ENCODE peak calls at places on chromosomes 7 and 10, in five cellular contexts. D, B, V, Q and P are unnamed samples.

GRCh38 chr10:130027716-130028464 is 63.8 kb upstream of the EBF3 start:
- DNase-seq in D (no peak), B (peak; percentile 23), V (no peak), Q (no peak), P (no peak)

GRCh38 chr7:127997226-127997922 is 33.9 kb downstream of the LRRC4 start:
- DNase-seq in D (no peak), B (no peak), V (no peak), Q (no peak), P (no peak)

GRCh38 chr10:90602815-90603600 is 254.8 kb downstream of the HTR7 start:
- DNase-seq in D (no peak), B (peak; percentile 58), V (no peak), Q (no peak), P (no peak)

GRCh38 chr10:69969961-69970360 is 82.7 kb upstream of the MACROH2A2 start:
- DNase-seq in D (no peak), B (no peak), V (no peak), Q (no peak), P (no peak)

GRCh38 chr10:131174651-131175540 is 136.6 kb downstream of the TCERG1L start:
- DNase-seq in D (no peak), B (no peak), V (no peak), Q (no peak), P (no peak)

GRCh38 chr10:2978111-2978510 is 89.2 kb upstream of the PFKP start:
- DNase-seq in D (no peak), B (peak; percentile 71), V (peak; percentile 71), Q (peak; percentile 42), P (no peak)

GRCh38 chr7:127584648-127585043 is 750 bp downstream of the GCC1 start:
- DNase-seq in D (no peak), B (no peak), V (no peak), Q (no peak), P (no peak)

GRCh38 chr10:24891823-24892222 is 60.6 kb downstream of the PRTFDC1 start:
- DNase-seq in D (no peak), B (peak; percentile 59), V (peak; percentile 85), Q (no peak), P (no peak)

GRCh38 chr7:150848111-150848510 is 4.2 kb upstream of the AOC1 start:
- DNase-seq in D (no peak), B (no peak), V (no peak), Q (no peak), P (no peak)

DNA sequence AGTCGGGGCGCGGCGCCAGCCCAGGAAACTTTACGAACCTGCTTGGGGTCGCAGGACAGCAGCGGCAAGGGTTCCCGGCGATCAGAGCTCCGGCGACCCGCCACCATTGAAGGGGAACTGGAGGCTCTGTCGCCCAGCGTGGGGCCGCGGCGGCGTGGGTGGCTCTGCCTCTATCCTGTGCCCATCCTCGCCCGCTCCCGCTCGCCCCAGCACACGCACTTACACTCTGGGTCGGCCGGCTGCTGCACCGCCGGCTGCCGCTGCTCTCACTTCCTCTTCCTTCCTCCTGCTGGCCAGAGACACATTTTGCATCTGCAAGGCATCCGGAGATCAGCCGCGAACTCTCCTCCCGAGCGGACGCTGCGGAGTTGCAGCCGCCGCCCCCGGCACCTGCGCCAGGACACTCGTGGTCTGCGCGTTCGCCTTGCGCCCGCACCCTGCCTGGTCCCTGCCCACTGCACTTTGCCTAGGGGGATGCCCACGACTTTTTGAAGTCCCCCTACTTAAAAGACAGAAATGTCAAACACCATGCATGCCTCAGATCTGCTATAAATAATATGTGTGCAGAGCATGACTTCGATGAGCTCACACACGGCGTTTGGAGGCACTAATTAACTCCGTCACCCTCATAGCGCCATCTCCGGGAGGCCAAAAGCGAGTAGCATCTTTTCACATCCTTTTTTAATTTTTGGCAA is at the start of gene ELMO1:
- DNase-seq in D (peak; percentile 79), B (peak; percentile 13), V (no peak), Q (peak; percentile 93), P (peak; percentile 46)
- TF ChIP-seq CTCF in D (peak; percentile 63), B (peak; percentile 40), V (no peak), Q (no peak), P (no peak)

GRCh38 chr7:156473476-156474240 is 166.9 kb upstream of the RNF32 start:
- DNase-seq in D (no peak), B (peak; percentile 3), V (no peak), Q (peak; percentile 70), P (no peak)
- TF ChIP-seq CTCF in D (peak; percentile 55), B (peak; percentile 33), V (peak; percentile 71), Q (peak; percentile 77), P (peak; percentile 33)

DNA sequence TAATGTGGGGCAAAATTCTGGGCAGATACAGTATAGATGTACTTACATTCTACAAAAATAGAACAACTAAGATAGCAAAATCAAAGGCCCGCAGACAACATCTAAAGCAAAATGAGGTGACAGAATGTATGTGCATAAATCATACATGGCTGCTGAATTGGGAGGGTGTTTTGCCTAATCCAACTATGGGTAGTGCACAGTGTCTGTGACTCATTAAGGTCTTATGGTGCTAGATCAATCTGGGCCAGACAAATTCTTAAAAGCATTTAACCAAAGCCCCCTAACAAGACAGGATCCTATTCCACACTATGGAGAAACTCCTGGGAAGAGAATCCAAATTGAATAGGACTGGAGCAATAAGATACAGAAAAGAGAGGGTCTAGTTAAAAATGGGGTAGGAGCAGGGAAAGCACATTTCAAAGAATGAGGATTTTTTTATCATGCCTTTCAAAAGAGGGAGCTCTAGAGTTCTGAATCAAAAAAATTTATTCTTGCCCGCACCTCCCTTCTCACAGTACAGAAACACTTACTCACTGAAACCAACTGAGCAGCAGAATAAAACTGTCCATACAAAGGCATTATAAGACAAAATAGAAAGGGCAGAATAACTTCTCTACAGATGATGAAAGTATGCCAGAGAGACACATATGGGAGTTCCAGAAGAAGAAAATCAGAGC is 181.3 kb downstream of the RNLS start:
- DNase-seq in D (no peak), B (peak; percentile 57), V (peak; percentile 20), Q (no peak), P (no peak)
- TF ChIP-seq CTCF in D (no peak), B (peak; percentile 46), V (peak; percentile 50), Q (no peak), P (peak; percentile 25)

GRCh38 chr7:17181482-17181881 is 117.0 kb upstream of the AHR start:
- DNase-seq in D (no peak), B (no peak), V (no peak), Q (no peak), P (no peak)
- TF ChIP-seq CTCF in D (no peak), B (no peak), V (no peak), Q (no peak), P (no peak)

GRCh38 chr7:31104361-31105255 is 52.5 kb downstream of the ADCYAP1R1 start:
- DNase-seq in D (no peak), B (no peak), V (no peak), Q (no peak), P (no peak)
- TF ChIP-seq CTCF in D (no peak), B (no peak), V (no peak), Q (no peak), P (no peak)